ENCODE peak calls at places on chromosomes 7 and 10, in eight cellular contexts. V is breast epithelium, T is GM12878, Q is IMR-90, U is heart left ventricle, C is suprapubic skin, Z is adrenal gland, S is body of pancreas. A is an unnamed sample.

GRCh38 chr7:101058355-101058754 is 26.9 kb upstream of the TRIM56 start:
- DNase-seq in V (no peak), T (no peak), Q (peak; percentile 50), U (peak; percentile 77), C (no peak), Z (peak; percentile 67), S (peak; percentile 58), A (peak; percentile 40)

GRCh38 chr7:115851291-115851690 is 179.3 kb downstream of the TFEC start:
- DNase-seq in V (no peak), T (no peak), Q (peak; percentile 73), U (no peak), C (no peak), Z (no peak), S (no peak), A (no peak)

GRCh38 chr10:62037890-62038608 is 136.6 kb downstream of the ARID5B start:
- DNase-seq in V (no peak), T (no peak), Q (no peak), U (no peak), C (no peak), Z (no peak), S (no peak), A (no peak)

GRCh38 chr7:93551063-93551895 is 23.2 kb downstream of the CALCR start:
- DNase-seq in V (no peak), T (no peak), Q (peak; percentile 56), U (no peak), C (no peak), Z (peak; percentile 24), S (no peak), A (no peak)

GRCh38 chr7:37510043-37510634 is 61.5 kb upstream of the ELMO1 start:
- DNase-seq in V (no peak), T (no peak), Q (no peak), U (no peak), C (no peak), Z (peak; percentile 10), S (no peak), A (peak; percentile 12)

GRCh38 chr10:114492351-114493037 is 88.2 kb upstream of the AFAP1L2 start:
- DNase-seq in V (no peak), T (no peak), Q (peak; percentile 34), U (no peak), C (no peak), Z (no peak), S (no peak), A (no peak)

GRCh38 chr7:111113263-111114017 is 22.5 kb downstream of the LRRN3 start:
- DNase-seq in V (no peak), T (no peak), Q (peak; percentile 86), U (no peak), C (no peak), Z (no peak), S (no peak), A (no peak)

GRCh38 chr7:7851381-7851780 is 117.2 kb upstream of the GLCCI1 start:
- DNase-seq in V (no peak), T (no peak), Q (no peak), U (no peak), C (no peak), Z (no peak), S (no peak), A (no peak)

GRCh38 chr7:111855842-111856227 is 293.5 kb upstream of the IMMP2L start:
- DNase-seq in V (no peak), T (no peak), Q (peak; percentile 59), U (no peak), C (no peak), Z (no peak), S (peak; percentile 19), A (no peak)

GRCh38 chr7:109377076-109377884 is 807.6 kb downstream of the DNAJB9 start:
- DNase-seq in V (no peak), T (no peak), Q (no peak), U (no peak), C (no peak), Z (no peak), S (no peak), A (no peak)

GRCh38 chr10:106573106-106573505 is 591.4 kb downstream of the SORCS1 start:
- DNase-seq in V (no peak), T (no peak), Q (peak; percentile 69), U (no peak), C (no peak), Z (no peak), S (no peak), A (no peak)

GRCh38 chr10:85293483-85293882 is 965.1 kb downstream of the CCSER2 start:
- DNase-seq in V (no peak), T (no peak), Q (no peak), U (no peak), C (no peak), Z (no peak), S (no peak), A (no peak)

GRCh38 chr10:96431211-96431970 is 72.6 kb upstream of the OPALIN start:
- DNase-seq in V (no peak), T (no peak), Q (no peak), U (no peak), C (peak; percentile 57), Z (no peak), S (no peak), A (no peak)

GRCh38 chr7:27098493-27099223 is 2.9 kb upstream of the HOXA1 start:
- DNase-seq in V (no peak), T (no peak), Q (peak; percentile 80), U (no peak), C (no peak), Z (peak; percentile 83), S (peak; percentile 13), A (no peak)

GRCh38 chr7:27095897-27096755 is at the start of gene HOXA1:
- DNase-seq in V (peak; percentile 87), T (peak; percentile 48), Q (peak; percentile 95), U (peak; percentile 75), C (no peak), Z (peak; percentile 89), S (peak; percentile 50), A (peak; percentile 100)

GRCh38 chr7:27095050-27095896 is 527 bp downstream of the HOXA1 start:
- DNase-seq in V (no peak), T (no peak), Q (peak; percentile 16), U (peak; percentile 61), C (no peak), Z (no peak), S (no peak), A (no peak)

GRCh38 chr7:27097686-27098492 is 2.1 kb upstream of the HOXA1 start:
- DNase-seq in V (no peak), T (no peak), Q (peak; percentile 52), U (no peak), C (no peak), Z (no peak), S (no peak), A (no peak)

GRCh38 chr7:27096756-27097514 is 1.1 kb upstream of the HOXA1 start:
- DNase-seq in V (no peak), T (no peak), Q (peak; percentile 64), U (peak; percentile 72), C (no peak), Z (peak; percentile 58), S (no peak), A (no peak)
- TF ChIP-seq POLR2A in V (no peak), T (no peak), Q (peak; percentile 84), U (no peak), C (no peak), Z (no peak), S (peak; percentile 29), A (peak; percentile 32)

GRCh38 chr10:70811881-70812280 is 3.9 kb upstream of the SGPL1 start:
- DNase-seq in V (no peak), T (no peak), Q (no peak), U (no peak), C (no peak), Z (no peak), S (no peak), A (no peak)

GRCh38 chr10:70812814-70813213 is 2.9 kb upstream of the SGPL1 start:
- DNase-seq in V (no peak), T (no peak), Q (no peak), U (no peak), C (no peak), Z (no peak), S (no peak), A (no peak)

GRCh38 chr10:70815504-70816219 is at the start of gene SGPL1:
- DNase-seq in V (peak; percentile 76), T (peak; percentile 13), Q (peak; percentile 71), U (peak; percentile 93), C (peak; percentile 85), Z (peak; percentile 90), S (peak; percentile 88), A (peak; percentile 97)

GRCh38 chr10:70814126-70814525 is 1.6 kb upstream of the SGPL1 start:
- DNase-seq in V (no peak), T (no peak), Q (no peak), U (no peak), C (no peak), Z (no peak), S (no peak), A (no peak)

GRCh38 chr10:70816220-70816894 is 609 bp downstream of the SGPL1 start:
- DNase-seq in V (peak; percentile 57), T (no peak), Q (peak; percentile 91), U (peak; percentile 82), C (peak; percentile 83), Z (peak; percentile 81), S (peak; percentile 81), A (peak; percentile 95)
- TF ChIP-seq POLR2A in V (no peak), T (no peak), Q (peak; percentile 50), U (no peak), C (no peak), Z (peak; percentile 53), S (peak; percentile 89), A (peak; percentile 58)

DNA sequence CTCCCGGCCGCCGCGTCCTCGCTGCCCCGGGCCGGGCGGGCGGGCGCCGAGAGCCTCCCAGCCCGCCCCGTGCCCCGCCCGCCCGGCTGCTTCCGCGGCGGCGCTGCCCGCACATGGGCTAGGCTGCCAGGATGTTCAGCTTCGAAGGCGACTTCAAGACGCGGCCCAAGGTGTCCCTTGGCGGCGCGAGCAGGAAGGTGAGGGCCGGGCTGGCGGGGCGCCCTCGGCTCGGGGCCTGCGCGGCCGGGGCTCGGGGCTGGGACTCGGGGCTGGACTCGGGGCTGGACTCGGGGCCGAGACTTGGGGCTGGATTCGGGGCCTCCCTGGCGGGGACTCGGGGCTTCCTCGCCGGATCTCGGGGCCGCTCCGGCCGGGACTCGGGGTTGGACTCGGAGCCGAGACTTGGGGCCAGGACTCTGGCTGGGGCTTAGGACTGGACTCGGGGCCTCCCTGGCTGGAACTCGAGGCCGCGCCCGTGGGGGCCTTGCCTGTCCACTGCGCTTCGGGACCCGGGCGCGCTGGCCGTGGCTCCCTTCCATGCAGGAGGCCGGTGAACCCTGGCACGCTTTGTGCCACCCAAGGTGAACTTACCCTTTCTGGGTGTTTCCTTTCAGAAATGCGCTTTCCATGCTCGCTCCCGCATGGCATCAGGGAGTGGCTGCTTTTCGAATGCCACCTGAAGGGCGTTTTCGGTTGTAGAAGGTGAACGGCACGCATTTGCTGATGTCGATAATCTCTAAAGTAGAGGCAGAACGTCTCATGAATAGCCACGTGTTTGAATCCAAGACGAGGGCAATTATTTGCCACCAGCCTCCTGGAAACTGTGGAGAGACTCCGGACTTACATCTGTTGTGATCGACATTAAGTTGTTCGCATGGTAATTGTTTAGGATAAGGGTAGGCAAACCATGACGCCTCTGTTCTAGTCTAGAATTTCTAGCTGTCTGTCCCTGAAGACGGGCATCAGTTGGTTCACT is 704 bp downstream of the UBE3C start:
- DNase-seq in V (peak; percentile 36), T (no peak), Q (peak; percentile 38), U (peak; percentile 79), C (no peak), Z (peak; percentile 66), S (peak; percentile 54), A (no peak)
- TF ChIP-seq POLR2A in V (no peak), T (peak; percentile 25), Q (no peak), U (no peak), C (no peak), Z (no peak), S (no peak), A (no peak)

DNA sequence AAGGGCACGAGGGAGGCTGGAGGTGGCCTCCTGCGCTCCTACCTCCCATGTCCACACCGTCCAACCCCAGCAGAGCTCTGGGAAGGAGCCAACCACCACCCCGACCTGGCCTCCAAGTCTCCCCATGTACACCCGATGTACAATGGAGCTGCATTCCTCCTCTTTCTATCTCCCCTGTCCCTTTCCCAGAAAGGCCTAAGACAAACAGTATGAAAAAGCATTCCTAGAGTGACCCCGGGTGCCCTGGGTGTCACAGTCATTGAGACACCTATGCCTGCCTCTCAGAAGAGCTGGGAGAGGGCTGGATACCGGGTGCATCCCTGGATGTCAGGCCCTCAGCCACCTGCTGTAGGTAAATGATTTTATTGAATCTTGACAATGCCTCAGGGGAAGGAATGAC is 248.1 kb downstream of the EMX2 start:
- DNase-seq in V (no peak), T (no peak), Q (no peak), U (no peak), C (no peak), Z (no peak), S (no peak), A (no peak)
- TF ChIP-seq POLR2A in V (no peak), T (no peak), Q (no peak), U (no peak), C (no peak), Z (no peak), S (no peak), A (no peak)

A was measured in H54.